ENCODE peak calls at places on chromosomes 7 and 10, in four cellular contexts. One of them, this sample, is unnamed.

GRCh38 chr10:64261092-64261491 is 739.9 kb downstream of the REEP3 start:
- DNase-seq in endodermal cell: no peak
- DNase-seq in PC-3: no peak
- DNase-seq in trophoblast cell: no peak
- DNase-seq in this sample: no peak

GRCh38 chr7:128865996-128866877 is 3.6 kb downstream of the ATP6V1F start:
- DNase-seq in endodermal cell: no peak
- DNase-seq in PC-3: no peak
- DNase-seq in trophoblast cell: no peak
- DNase-seq in this sample: no peak

GRCh38 chr10:17009228-17009700 is 120.3 kb downstream of the CUBN start:
- DNase-seq in endodermal cell: peak; percentile 1
- DNase-seq in PC-3: peak; percentile 25
- DNase-seq in trophoblast cell: no peak
- DNase-seq in this sample: no peak

GRCh38 chr10:94005050-94005449 is 11.3 kb downstream of the PLCE1 start:
- DNase-seq in endodermal cell: no peak
- DNase-seq in PC-3: peak; percentile 95
- DNase-seq in trophoblast cell: no peak
- DNase-seq in this sample: no peak

GRCh38 chr10:119209736-119210355 is 2.5 kb downstream of the GRK5 start:
- DNase-seq in endodermal cell: no peak
- DNase-seq in PC-3: no peak
- DNase-seq in trophoblast cell: no peak
- DNase-seq in this sample: no peak

GRCh38 chr7:42550706-42551470 is 313.9 kb upstream of the GLI3 start:
- DNase-seq in endodermal cell: no peak
- DNase-seq in PC-3: peak; percentile 63
- DNase-seq in trophoblast cell: no peak
- DNase-seq in this sample: no peak

GRCh38 chr10:43083764-43084163 is 6.9 kb downstream of the RET start:
- DNase-seq in endodermal cell: no peak
- DNase-seq in PC-3: no peak
- DNase-seq in trophoblast cell: no peak
- DNase-seq in this sample: no peak

GRCh38 chr7:20504060-20504459 is 111.4 kb upstream of the ABCB5 start:
- DNase-seq in endodermal cell: no peak
- DNase-seq in PC-3: no peak
- DNase-seq in trophoblast cell: no peak
- DNase-seq in this sample: no peak

GRCh38 chr10:56771343-56771742 is 410.3 kb upstream of the ZWINT start:
- DNase-seq in endodermal cell: no peak
- DNase-seq in PC-3: no peak
- DNase-seq in trophoblast cell: no peak
- DNase-seq in this sample: no peak

GRCh38 chr7:124246262-124246863 is 213.5 kb upstream of the TMEM229A start:
- DNase-seq in endodermal cell: no peak
- DNase-seq in PC-3: peak; percentile 26
- DNase-seq in trophoblast cell: peak; percentile 55
- DNase-seq in this sample: no peak

GRCh38 chr7:129949292-129950133 is 3.2 kb downstream of the UBE2H start:
- DNase-seq in endodermal cell: peak; percentile 82
- DNase-seq in PC-3: peak; percentile 83
- DNase-seq in trophoblast cell: peak; percentile 92
- DNase-seq in this sample: peak; percentile 68

GRCh38 chr10:88243847-88244730 is 339.0 kb downstream of the RNLS start:
- DNase-seq in endodermal cell: peak; percentile 61
- DNase-seq in PC-3: no peak
- DNase-seq in trophoblast cell: no peak
- DNase-seq in this sample: peak; percentile 87

GRCh38 chr7:26008428-26008827 is 143.6 kb upstream of the NFE2L3 start:
- DNase-seq in endodermal cell: no peak
- DNase-seq in PC-3: no peak
- DNase-seq in trophoblast cell: no peak
- DNase-seq in this sample: no peak

GRCh38 chr7:96910484-96910883 is 94.9 kb upstream of the DLX6 start:
- DNase-seq in endodermal cell: no peak
- DNase-seq in PC-3: peak; percentile 19
- DNase-seq in trophoblast cell: peak; percentile 61
- DNase-seq in this sample: no peak

GRCh38 chr10:128151031-128151430 is 24.8 kb upstream of the MKI67 start:
- DNase-seq in endodermal cell: no peak
- DNase-seq in PC-3: no peak
- DNase-seq in trophoblast cell: no peak
- DNase-seq in this sample: no peak

GRCh38 chr7:123494193-123494796 is 40.1 kb downstream of the IQUB start:
- DNase-seq in endodermal cell: no peak
- DNase-seq in PC-3: peak; percentile 70
- DNase-seq in trophoblast cell: peak; percentile 77
- DNase-seq in this sample: no peak

GRCh38 chr10:44390585-44391072 is 5.7 kb upstream of the CXCL12 start:
- DNase-seq in endodermal cell: peak; percentile 28
- DNase-seq in PC-3: no peak
- DNase-seq in trophoblast cell: no peak
- DNase-seq in this sample: peak; percentile 46

GRCh38 chr10:80204193-80204714 is 1.1 kb downstream of the ANXA11 start:
- DNase-seq in endodermal cell: peak; percentile 79
- DNase-seq in PC-3: peak; percentile 82
- DNase-seq in trophoblast cell: peak; percentile 46
- DNase-seq in this sample: no peak

GRCh38 chr7:44059219-44060090 is 5.9 kb downstream of the PGAM2 start:
- DNase-seq in endodermal cell: no peak
- DNase-seq in PC-3: no peak
- DNase-seq in trophoblast cell: no peak
- DNase-seq in this sample: peak; percentile 67

DNA sequence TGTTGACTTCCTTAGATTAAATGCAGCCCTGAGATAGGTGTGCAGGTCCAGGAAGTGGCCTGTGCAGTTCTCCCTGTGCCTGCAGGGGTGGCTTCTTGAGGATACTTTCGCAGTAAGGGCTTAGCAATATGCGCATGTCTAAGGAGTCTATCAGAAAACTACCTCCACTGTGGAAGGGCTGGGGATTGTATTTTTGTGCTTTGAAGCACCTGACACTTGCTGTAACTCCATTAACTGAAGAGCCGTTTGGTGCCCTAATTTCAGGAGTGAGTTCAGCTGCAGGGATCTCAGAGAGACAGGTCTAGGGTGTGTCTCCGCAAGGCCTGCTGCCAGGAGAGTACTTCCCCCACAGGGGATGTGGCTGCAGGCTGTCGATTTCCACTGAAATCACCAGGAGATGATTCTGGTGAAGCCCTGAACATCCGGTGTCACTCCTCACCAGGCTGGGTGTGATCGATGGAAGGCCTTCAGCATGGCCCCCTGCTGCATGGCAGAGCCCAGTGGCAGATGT is 35.5 kb downstream of the IKZF1 start:
- DNase-seq in endodermal cell: peak; percentile 45
- DNase-seq in PC-3: no peak
- DNase-seq in trophoblast cell: no peak
- DNase-seq in this sample: no peak
- H3K4me1 ChIP-seq in endodermal cell: no peaks in the 10 kb centered on the region
- H3K4me1 ChIP-seq in PC-3: no peaks in the 10 kb centered on the region
- H3K4me1 ChIP-seq in trophoblast cell: peaks cover 13% of the 10 kb centered on the region
- H3K4me1 ChIP-seq in this sample: no peaks in the 10 kb centered on the region

DNA sequence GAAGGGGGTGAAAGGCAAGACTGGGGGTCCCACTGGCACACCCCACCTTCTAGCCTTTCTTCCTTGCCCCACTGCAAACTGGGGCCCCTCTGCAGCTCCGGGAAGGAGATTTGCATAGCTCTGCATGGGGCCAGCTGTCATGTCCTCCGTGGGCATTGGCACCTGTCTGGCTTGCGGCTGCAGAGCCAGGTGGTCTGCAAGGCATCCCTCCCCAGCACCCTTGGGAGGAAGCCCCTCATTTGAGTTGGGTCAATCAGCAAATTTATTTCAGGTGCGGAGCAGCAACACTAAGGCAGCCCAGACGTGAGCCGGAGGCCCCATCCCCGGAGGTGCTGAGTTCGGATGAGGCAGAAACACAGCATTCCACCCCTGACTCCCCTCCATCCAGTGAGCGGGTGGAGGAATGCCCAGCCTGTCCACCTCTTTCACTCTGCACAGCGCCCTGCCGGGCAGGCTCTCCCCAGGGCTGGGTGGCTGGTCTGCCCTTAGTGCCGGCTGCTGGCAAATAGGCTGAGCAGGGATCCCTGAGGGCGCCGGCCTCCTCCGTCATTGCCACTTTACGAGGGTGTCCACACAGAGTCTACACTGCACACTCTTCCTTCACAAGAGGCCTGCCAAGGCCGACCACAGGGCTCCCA is 143.2 kb downstream of the TCERG1L start:
- DNase-seq in endodermal cell: peak; percentile 24
- DNase-seq in PC-3: no peak
- DNase-seq in trophoblast cell: no peak
- DNase-seq in this sample: no peak
- H3K9ac ChIP-seq in endodermal cell: no peak overlapping the region
- H3K9ac ChIP-seq in PC-3: no peak overlapping the region
- H3K9ac ChIP-seq in trophoblast cell: no peak overlapping the region
- H3K9ac ChIP-seq in this sample: no peak overlapping the region

GRCh38 chr10:110872145-110872983 is 636 bp downstream of the PDCD4 start:
- DNase-seq in endodermal cell: peak; percentile 92
- DNase-seq in PC-3: peak; percentile 43
- DNase-seq in trophoblast cell: peak; percentile 73
- DNase-seq in this sample: peak; percentile 93
- H3K4me1 ChIP-seq in endodermal cell: peaks cover 6% of the 10 kb centered on the region
- H3K4me1 ChIP-seq in PC-3: peaks cover 16% of the 10 kb centered on the region
- H3K4me1 ChIP-seq in trophoblast cell: peaks cover 8% of the 10 kb centered on the region
- H3K4me1 ChIP-seq in this sample: peaks cover 8% of the 10 kb centered on the region

GRCh38 chr10:32446701-32447406 is 914 bp downstream of the CCDC7 start:
- DNase-seq in endodermal cell: no peak
- DNase-seq in PC-3: no peak
- DNase-seq in trophoblast cell: peak; percentile 48
- DNase-seq in this sample: no peak
- H3K9ac ChIP-seq in endodermal cell: peak overlapping the region; percentile 79
- H3K9ac ChIP-seq in PC-3: peak overlapping the region; percentile 88
- H3K9ac ChIP-seq in trophoblast cell: peak overlapping the region; percentile 11
- H3K9ac ChIP-seq in this sample: peak overlapping the region; percentile 96

GRCh38 chr7:116434820-116435341 is 64.7 kb upstream of the CAV2 start:
- DNase-seq in endodermal cell: no peak
- DNase-seq in PC-3: peak; percentile 85
- DNase-seq in trophoblast cell: peak; percentile 82
- DNase-seq in this sample: no peak
- H3K4me1 ChIP-seq in endodermal cell: no peaks in the 10 kb centered on the region
- H3K4me1 ChIP-seq in PC-3: peaks cover 34% of the 10 kb centered on the region
- H3K4me1 ChIP-seq in trophoblast cell: no peaks in the 10 kb centered on the region
- H3K4me1 ChIP-seq in this sample: no peaks in the 10 kb centered on the region

GRCh38 chr7:69182596-69183467 is 415.4 kb upstream of the AUTS2 start:
- DNase-seq in endodermal cell: no peak
- DNase-seq in PC-3: no peak
- DNase-seq in trophoblast cell: no peak
- DNase-seq in this sample: no peak

GRCh38 chr7:69180662-69181061 is 417.6 kb upstream of the AUTS2 start:
- DNase-seq in endodermal cell: no peak
- DNase-seq in PC-3: no peak
- DNase-seq in trophoblast cell: no peak
- DNase-seq in this sample: no peak

GRCh38 chr7:69173341-69173740 is 424.9 kb upstream of the AUTS2 start:
- DNase-seq in endodermal cell: no peak
- DNase-seq in PC-3: no peak
- DNase-seq in trophoblast cell: no peak
- DNase-seq in this sample: no peak

GRCh38 chr7:69177326-69177897 is 420.9 kb upstream of the AUTS2 start:
- DNase-seq in endodermal cell: no peak
- DNase-seq in PC-3: no peak
- DNase-seq in trophoblast cell: no peak
- DNase-seq in this sample: no peak

DNA sequence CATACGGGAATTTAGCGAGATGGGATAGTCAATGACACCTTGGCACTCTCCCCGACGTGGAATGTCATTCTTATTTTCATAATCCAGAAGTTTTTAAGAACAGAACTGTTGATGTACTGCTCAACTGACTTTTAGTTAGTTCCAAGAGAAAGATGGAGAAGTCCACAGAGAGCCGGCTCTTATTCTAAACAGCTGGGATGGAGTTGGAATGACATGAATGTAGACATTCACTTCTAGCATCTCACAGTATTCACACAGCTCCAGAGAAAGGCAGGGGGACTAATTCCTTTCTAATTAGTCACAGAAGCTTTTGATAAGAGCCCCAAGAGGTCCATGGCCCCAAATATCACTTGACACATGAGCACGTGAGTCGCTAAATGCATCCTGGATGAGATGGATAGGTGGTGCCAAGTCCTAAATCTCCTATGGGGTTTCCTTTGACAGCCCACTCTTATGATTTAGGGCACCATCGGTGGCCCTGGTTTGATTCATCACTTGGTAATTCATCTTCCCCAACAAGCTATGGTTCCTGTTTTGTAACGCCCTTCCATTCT is 420.3 kb upstream of the AUTS2 start:
- DNase-seq in endodermal cell: no peak
- DNase-seq in PC-3: no peak
- DNase-seq in trophoblast cell: no peak
- DNase-seq in this sample: no peak
- H3K9ac ChIP-seq in endodermal cell: no peak overlapping the region
- H3K9ac ChIP-seq in PC-3: no peak overlapping the region
- H3K9ac ChIP-seq in trophoblast cell: no peak overlapping the region
- H3K9ac ChIP-seq in this sample: no peak overlapping the region

GRCh38 chr10:132665946-132666732 is 119.8 kb downstream of the NKX6-2 start:
- DNase-seq in endodermal cell: no peak
- DNase-seq in PC-3: peak; percentile 92
- DNase-seq in trophoblast cell: peak; percentile 9
- DNase-seq in this sample: peak; percentile 44
- H3K4me1 ChIP-seq in endodermal cell: no peaks in the 10 kb centered on the region
- H3K4me1 ChIP-seq in PC-3: peaks cover 40% of the 10 kb centered on the region
- H3K4me1 ChIP-seq in trophoblast cell: no peaks in the 10 kb centered on the region
- H3K4me1 ChIP-seq in this sample: no peaks in the 10 kb centered on the region

GRCh38 chr7:74203157-74203556 is 6.6 kb upstream of the LAT2 start:
- DNase-seq in endodermal cell: peak; percentile 70
- DNase-seq in PC-3: peak; percentile 67
- DNase-seq in trophoblast cell: peak; percentile 83
- DNase-seq in this sample: no peak
- H3K9ac ChIP-seq in endodermal cell: no peak overlapping the region
- H3K9ac ChIP-seq in PC-3: no peak overlapping the region
- H3K9ac ChIP-seq in trophoblast cell: no peak overlapping the region
- H3K9ac ChIP-seq in this sample: no peak overlapping the region

This sample was measured in kidney.